ENCODE peak calls at places on chromosomes 2 and 18, in eight cellular contexts. T is progenitor cell of endocrine pancreas, F is heart right ventricle, Y is astrocyte, Q is AG04450, C is body of pancreas, K is AG10803, X is neural progenitor cell. U is an unnamed sample.
A peak's percentile ranks its signal among the peaks of the same experiment; 100 is the strongest.

GRCh38 chr2:86218124-86218523 is 18.9 kb downstream of the MRPL35 start:
- DNase-seq in T (no peak), F (no peak), Y (no peak), Q (no peak), C (no peak), K (no peak), X (no peak), U (no peak)

GRCh38 chr2:71947809-71948208 is 199.9 kb downstream of the CYP26B1 start:
- DNase-seq in T (no peak), F (no peak), Y (no peak), Q (no peak), C (no peak), K (no peak), X (no peak), U (no peak)

GRCh38 chr2:3423492-3424170 is 44.1 kb downstream of the TRAPPC12 start:
- DNase-seq in T (peak; percentile 39), F (peak; percentile 79), Y (peak; percentile 5), Q (no peak), C (peak; percentile 72), K (peak; percentile 40), X (peak; percentile 63), U (peak; percentile 82)

GRCh38 chr2:233982421-233983121 is 65.4 kb downstream of the TRPM8 start:
- DNase-seq in T (no peak), F (no peak), Y (peak; percentile 98), Q (peak; percentile 84), C (no peak), K (peak; percentile 90), X (no peak), U (no peak)

GRCh38 chr2:116716444-116716843 is 1098.0 kb upstream of the DDX18 start:
- DNase-seq in T (no peak), F (no peak), Y (no peak), Q (no peak), C (no peak), K (no peak), X (no peak), U (no peak)

GRCh38 chr18:45849529-45849928 is 24.1 kb downstream of the SIGLEC15 start:
- DNase-seq in T (no peak), F (no peak), Y (no peak), Q (no peak), C (no peak), K (no peak), X (no peak), U (no peak)

GRCh38 chr2:215059724-215060123 is 78.7 kb downstream of the ABCA12 start:
- DNase-seq in T (no peak), F (no peak), Y (peak; percentile 52), Q (no peak), C (no peak), K (no peak), X (no peak), U (no peak)

GRCh38 chr2:68151037-68151436 is 6.7 kb upstream of the PNO1 start:
- DNase-seq in T (no peak), F (no peak), Y (no peak), Q (no peak), C (no peak), K (no peak), X (no peak), U (no peak)

GRCh38 chr2:177610813-177611212 is 218.2 kb downstream of the AGPS start:
- DNase-seq in T (no peak), F (no peak), Y (no peak), Q (no peak), C (no peak), K (no peak), X (no peak), U (no peak)

GRCh38 chr2:201654611-201655384 is 11.5 kb upstream of the TMEM237 start:
- DNase-seq in T (no peak), F (no peak), Y (peak; percentile 85), Q (peak; percentile 67), C (no peak), K (peak; percentile 93), X (no peak), U (no peak)

GRCh38 chr18:76491801-76492668 is 3.0 kb downstream of the ZNF516 start:
- DNase-seq in T (no peak), F (peak; percentile 41), Y (peak; percentile 40), Q (no peak), C (peak; percentile 49), K (no peak), X (peak; percentile 69), U (peak; percentile 48)

GRCh38 chr2:19932928-19933327 is 31.1 kb upstream of the TTC32 start:
- DNase-seq in T (no peak), F (no peak), Y (no peak), Q (no peak), C (no peak), K (no peak), X (no peak), U (no peak)
- TF ChIP-seq CTCF in T (no peak), F (no peak), Y (no peak), Q (no peak), C (no peak), K (no peak), X (no peak), U (no peak)

GRCh38 chr18:3869848-3870247 is 419.9 kb downstream of the TGIF1 start:
- DNase-seq in T (no peak), F (no peak), Y (peak; percentile 35), Q (peak; percentile 27), C (no peak), K (peak; percentile 63), X (peak; percentile 62), U (no peak)
- TF ChIP-seq CTCF in T (peak; percentile 61), F (peak; percentile 63), Y (peak; percentile 48), Q (peak; percentile 61), C (no peak), K (peak; percentile 63), X (peak; percentile 64), U (peak; percentile 26)

DNA sequence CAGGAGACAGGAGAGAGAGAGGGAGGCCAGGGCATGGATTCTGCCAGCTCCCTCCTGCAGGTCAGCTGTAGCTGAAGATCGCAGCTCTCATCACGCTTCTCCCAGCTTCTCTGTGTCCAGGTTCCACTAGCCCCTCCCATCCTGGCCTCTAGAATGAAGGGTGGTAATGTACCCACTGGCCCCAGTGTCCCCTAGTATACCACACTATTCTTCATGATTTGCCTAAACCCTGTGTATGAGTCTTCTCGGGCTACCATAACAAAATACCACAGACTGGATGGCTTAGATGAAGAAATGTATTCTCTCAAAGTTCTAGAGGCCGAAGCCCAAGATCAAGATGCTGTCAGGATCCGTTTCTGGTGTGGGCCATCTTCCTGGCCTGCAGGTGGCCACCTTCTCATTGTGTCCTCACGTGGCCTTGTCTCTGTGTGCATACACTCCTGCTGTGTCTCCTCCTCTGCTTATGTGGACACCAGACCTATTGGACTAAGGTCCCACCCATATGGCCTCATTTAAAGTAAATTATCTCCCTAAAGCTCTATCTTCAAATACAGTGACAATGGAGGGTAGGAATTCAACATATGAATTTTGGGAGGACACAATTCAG is 77.3 kb downstream of the TNFRSF11A start:
- DNase-seq in T (no peak), F (no peak), Y (no peak), Q (no peak), C (no peak), K (no peak), X (no peak), U (no peak)
- TF ChIP-seq CTCF in T (no peak), F (no peak), Y (no peak), Q (no peak), C (no peak), K (no peak), X (no peak), U (no peak)

GRCh38 chr18:62368100-62368499 is 43.0 kb downstream of the TNFRSF11A start:
- DNase-seq in T (no peak), F (no peak), Y (no peak), Q (no peak), C (no peak), K (no peak), X (no peak), U (no peak)

GRCh38 chr18:62372156-62372555 is 47.0 kb downstream of the TNFRSF11A start:
- DNase-seq in T (no peak), F (no peak), Y (no peak), Q (no peak), C (no peak), K (no peak), X (no peak), U (no peak)

GRCh38 chr18:62366992-62367391 is 41.9 kb downstream of the TNFRSF11A start:
- DNase-seq in T (no peak), F (no peak), Y (no peak), Q (no peak), C (no peak), K (no peak), X (no peak), U (no peak)

GRCh38 chr18:62369129-62369644 is 44.1 kb downstream of the TNFRSF11A start:
- DNase-seq in T (no peak), F (no peak), Y (no peak), Q (no peak), C (no peak), K (no peak), X (no peak), U (no peak)

DNA sequence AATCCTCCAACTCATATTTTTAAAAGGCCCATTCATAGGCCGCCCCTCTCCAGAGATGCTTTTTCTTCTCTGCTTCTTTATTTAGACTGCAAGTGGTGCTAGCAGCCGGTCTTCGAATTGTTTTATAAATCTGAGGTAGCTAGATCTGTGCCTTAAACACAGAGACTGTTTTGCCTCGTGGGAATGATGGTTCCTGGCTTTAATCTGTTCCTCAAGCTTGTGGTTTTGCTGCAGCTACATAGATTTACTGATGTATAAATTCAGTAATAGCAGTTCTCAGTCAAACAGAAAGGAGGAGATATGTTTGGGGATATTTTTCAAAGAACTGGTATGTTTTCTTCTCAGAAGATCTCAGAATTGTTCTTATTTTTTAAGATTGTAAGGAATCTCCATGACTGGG is 45.3 kb downstream of the TNFRSF11A start:
- DNase-seq in T (no peak), F (no peak), Y (no peak), Q (no peak), C (no peak), K (no peak), X (no peak), U (no peak)
- TF ChIP-seq CTCF in T (no peak), F (no peak), Y (no peak), Q (no peak), C (no peak), K (no peak), X (no peak), U (no peak)

GRCh38 chr2:21362101-21362500 is 238.3 kb downstream of the TDRD15 start:
- DNase-seq in T (no peak), F (no peak), Y (no peak), Q (no peak), C (no peak), K (no peak), X (no peak), U (no peak)

GRCh38 chr2:21358971-21359370 is 235.2 kb downstream of the TDRD15 start:
- DNase-seq in T (no peak), F (no peak), Y (no peak), Q (no peak), C (no peak), K (no peak), X (no peak), U (no peak)

GRCh38 chr2:21361406-21361805 is 237.6 kb downstream of the TDRD15 start:
- DNase-seq in T (no peak), F (no peak), Y (no peak), Q (no peak), C (no peak), K (no peak), X (no peak), U (no peak)

GRCh38 chr2:21367421-21367820 is 243.7 kb downstream of the TDRD15 start:
- DNase-seq in T (no peak), F (no peak), Y (no peak), Q (no peak), C (no peak), K (no peak), X (no peak), U (no peak)

GRCh38 chr2:21363364-21363763 is 239.6 kb downstream of the TDRD15 start:
- DNase-seq in T (no peak), F (no peak), Y (no peak), Q (no peak), C (no peak), K (no peak), X (no peak), U (no peak)
- TF ChIP-seq CTCF in T (no peak), F (no peak), Y (no peak), Q (peak; percentile 5), C (no peak), K (no peak), X (peak; percentile 13), U (no peak)